ENCODE peak calls at places on chromosomes 1 and 21, in five cellular contexts. One of them, this sample, is unnamed.

GRCh38 chr1:224700915-224701531 is 84.9 kb downstream of the CNIH3 start:
- DNase-seq in LHCN-M2: peak
- DNase-seq in iris pigment epithelial cell: peak
- DNase-seq in ureter: no peak
- DNase-seq in left kidney: peak
- DNase-seq in this sample: peak

GRCh38 chr1:162248854-162249535 is 127.7 kb downstream of the SPATA46 start:
- DNase-seq in ureter: no peak
- DNase-seq in LHCN-M2: peak
- DNase-seq in iris pigment epithelial cell: no peak
- DNase-seq in left kidney: no peak
- DNase-seq in this sample: no peak

GRCh38 chr1:156262461-156263287 is 14.8 kb upstream of the PAQR6 start:
- DNase-seq in LHCN-M2: peak
- DNase-seq in ureter: no peak
- DNase-seq in left kidney: no peak
- DNase-seq in iris pigment epithelial cell: peak
- DNase-seq in this sample: no peak

GRCh38 chr1:110594466-110595076 is 11.6 kb downstream of the KCNA2 start:
- DNase-seq in LHCN-M2: no peak
- DNase-seq in left kidney: no peak
- DNase-seq in iris pigment epithelial cell: no peak
- DNase-seq in ureter: no peak
- DNase-seq in this sample: no peak

GRCh38 chr1:61097326-61097725 is 15.0 kb downstream of the NFIA start:
- DNase-seq in iris pigment epithelial cell: peak
- DNase-seq in ureter: no peak
- DNase-seq in LHCN-M2: peak
- DNase-seq in left kidney: no peak
- DNase-seq in this sample: no peak

GRCh38 chr1:69455718-69456117 is 112.0 kb upstream of the LRRC7 start:
- DNase-seq in iris pigment epithelial cell: no peak
- DNase-seq in ureter: no peak
- DNase-seq in LHCN-M2: no peak
- DNase-seq in left kidney: no peak
- DNase-seq in this sample: no peak

GRCh38 chr21:44551290-44552015 is at the start of gene KRTAP10-2:
- DNase-seq in left kidney: peak
- DNase-seq in LHCN-M2: no peak
- DNase-seq in iris pigment epithelial cell: no peak
- DNase-seq in ureter: no peak
- DNase-seq in this sample: no peak

GRCh38 chr1:25616080-25616931 is at the start of gene MAN1C1:
- DNase-seq in ureter: peak
- DNase-seq in iris pigment epithelial cell: peak
- DNase-seq in LHCN-M2: peak
- DNase-seq in left kidney: peak
- DNase-seq in this sample: peak

GRCh38 chr1:229694053-229694693 is 68.1 kb downstream of the URB2 start:
- DNase-seq in LHCN-M2: peak
- DNase-seq in iris pigment epithelial cell: peak
- DNase-seq in left kidney: peak
- DNase-seq in ureter: peak
- DNase-seq in this sample: peak

GRCh38 chr1:41238311-41239094 is 3.6 kb downstream of the SCMH1 start:
- DNase-seq in ureter: no peak
- DNase-seq in left kidney: no peak
- DNase-seq in LHCN-M2: no peak
- DNase-seq in iris pigment epithelial cell: peak
- DNase-seq in this sample: no peak

GRCh38 chr1:162663589-162664030 is 31.3 kb downstream of the DDR2 start:
- DNase-seq in left kidney: peak
- DNase-seq in LHCN-M2: peak
- DNase-seq in ureter: no peak
- DNase-seq in iris pigment epithelial cell: peak
- DNase-seq in this sample: peak

GRCh38 chr1:243944429-243945160 is 94.6 kb upstream of the AKT3 start:
- DNase-seq in LHCN-M2: no peak
- DNase-seq in left kidney: peak
- DNase-seq in ureter: peak
- DNase-seq in iris pigment epithelial cell: peak
- DNase-seq in this sample: no peak

GRCh38 chr21:25564349-25564948 is 42.8 kb downstream of the MRPL39 start:
- DNase-seq in LHCN-M2: no peak
- DNase-seq in left kidney: no peak
- DNase-seq in iris pigment epithelial cell: no peak
- DNase-seq in ureter: no peak
- DNase-seq in this sample: no peak

GRCh38 chr1:196910208-196910607 is 22.4 kb downstream of the CFHR4 start:
- DNase-seq in iris pigment epithelial cell: peak
- DNase-seq in LHCN-M2: no peak
- DNase-seq in ureter: no peak
- DNase-seq in left kidney: no peak
- DNase-seq in this sample: no peak

GRCh38 chr1:151198254-151199127 is at the start of gene PIP5K1A:
- DNase-seq in iris pigment epithelial cell: peak
- DNase-seq in left kidney: peak
- DNase-seq in LHCN-M2: peak
- DNase-seq in ureter: peak
- DNase-seq in this sample: peak

GRCh38 chr21:29638138-29638537 is 301.7 kb downstream of the GRIK1 start:
- DNase-seq in iris pigment epithelial cell: no peak
- DNase-seq in LHCN-M2: no peak
- DNase-seq in ureter: no peak
- DNase-seq in left kidney: no peak
- DNase-seq in this sample: no peak

GRCh38 chr1:151352001-151352718 is 5.1 kb upstream of the RFX5 start:
- DNase-seq in left kidney: no peak
- DNase-seq in ureter: no peak
- DNase-seq in LHCN-M2: no peak
- DNase-seq in iris pigment epithelial cell: peak
- DNase-seq in this sample: peak

GRCh38 chr1:21212126-21212525 is 35.4 kb upstream of the EIF4G3 start:
- DNase-seq in LHCN-M2: peak
- DNase-seq in ureter: no peak
- DNase-seq in iris pigment epithelial cell: no peak
- DNase-seq in left kidney: no peak
- DNase-seq in this sample: no peak

GRCh38 chr1:61352845-61353435 is 270.6 kb downstream of the NFIA start:
- DNase-seq in LHCN-M2: no peak
- DNase-seq in iris pigment epithelial cell: no peak
- DNase-seq in ureter: no peak
- DNase-seq in left kidney: no peak
- DNase-seq in this sample: no peak

GRCh38 chr1:32886012-32886827 is at the start of gene HPCA:
- DNase-seq in left kidney: peak
- DNase-seq in iris pigment epithelial cell: peak
- DNase-seq in ureter: no peak
- DNase-seq in LHCN-M2: peak
- DNase-seq in this sample: no peak

GRCh38 chr1:110524311-110525249 is 5.6 kb upstream of the KCNA10 start:
- DNase-seq in LHCN-M2: peak
- DNase-seq in iris pigment epithelial cell: peak
- DNase-seq in ureter: no peak
- DNase-seq in left kidney: peak
- DNase-seq in this sample: peak

GRCh38 chr21:45695086-45695485 is 51.6 kb downstream of the PCBP3 start:
- DNase-seq in iris pigment epithelial cell: no peak
- DNase-seq in left kidney: peak
- DNase-seq in ureter: no peak
- DNase-seq in LHCN-M2: no peak
- DNase-seq in this sample: peak